ENCODE peak calls at places on chromosome 20, in seven cellular contexts. I is heart right ventricle, M is colonic mucosa, Q is neural progenitor cell, P is lower leg skin, S is epithelial cell of esophagus, E is nephron progenitor cell. O is an unnamed sample.

GRCh38 chr20:34624628-34625027 is 52.3 kb downstream of the PIGU start:
- DNase-seq in I (no peak), M (no peak), Q (peak), P (no peak), S (peak), E (no peak), O (no peak)

GRCh38 chr20:49584418-49585382 is 16.8 kb upstream of the PTGIS start:
- DNase-seq in I (no peak), M (peak), Q (no peak), P (no peak), S (no peak), E (no peak), O (no peak)

GRCh38 chr20:38685853-38686473 is 38.3 kb upstream of the SLC32A1 start:
- DNase-seq in I (peak), M (peak), Q (peak), P (peak), S (peak), E (peak), O (no peak)

GRCh38 chr20:46332373-46333135 is 24.3 kb upstream of the CDH22 start:
- DNase-seq in I (no peak), M (no peak), Q (no peak), P (no peak), S (no peak), E (no peak), O (no peak)

GRCh38 chr20:39039261-39039660 is 77.1 kb downstream of the DHX35 start:
- DNase-seq in I (no peak), M (no peak), Q (no peak), P (no peak), S (peak), E (no peak), O (no peak)

GRCh38 chr20:33234050-33234449 is 1.7 kb upstream of the BPIFA1 start:
- DNase-seq in I (no peak), M (no peak), Q (no peak), P (no peak), S (no peak), E (no peak), O (no peak)

GRCh38 chr20:48295966-48296421 is 510.7 kb upstream of the SULF2 start:
- DNase-seq in I (no peak), M (no peak), Q (peak), P (no peak), S (no peak), E (no peak), O (no peak)

GRCh38 chr20:31808481-31808880 is 10.7 kb upstream of the MYLK2 start:
- DNase-seq in I (no peak), M (no peak), Q (no peak), P (no peak), S (no peak), E (no peak), O (no peak)

GRCh38 chr20:4431446-4431845 is 290.3 kb upstream of the PRND start:
- DNase-seq in I (no peak), M (no peak), Q (no peak), P (no peak), S (no peak), E (no peak), O (no peak)

DNA sequence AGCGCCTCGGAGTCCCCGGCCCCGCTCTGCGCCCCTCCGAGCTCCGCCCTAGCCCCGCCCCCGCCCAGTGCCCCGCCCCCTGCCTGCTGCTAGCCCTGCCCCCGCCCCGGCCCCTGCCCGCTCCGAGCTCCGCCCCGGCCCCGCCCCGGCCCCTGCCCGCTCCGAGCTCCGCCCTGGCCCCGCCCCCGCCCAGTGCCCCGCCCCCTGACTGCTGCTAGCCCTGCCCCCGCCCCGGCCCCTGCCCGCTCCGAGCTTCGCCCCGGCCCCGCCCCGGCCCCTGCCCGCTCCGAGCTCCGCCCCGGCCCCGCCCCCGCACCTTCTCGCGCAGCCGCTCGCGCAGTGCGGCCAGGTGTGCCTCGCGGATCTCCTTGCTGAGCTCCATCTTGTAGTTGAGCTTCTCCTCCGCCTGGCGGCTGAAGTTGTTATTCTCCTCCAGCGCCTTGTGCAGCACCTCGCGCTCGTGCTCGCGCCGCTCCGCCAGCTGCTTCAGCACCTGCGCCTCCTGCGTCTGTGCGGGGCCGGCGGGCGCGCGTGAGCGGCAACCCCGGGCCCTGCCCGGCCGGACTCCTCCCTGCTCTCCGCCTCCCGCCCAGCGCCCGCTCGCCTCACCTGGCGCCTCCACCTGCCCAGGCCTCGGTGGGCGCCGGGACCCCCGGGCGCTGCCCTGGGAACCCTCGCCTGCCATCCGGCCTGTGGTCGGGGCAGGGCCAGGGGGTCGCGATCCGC is 11.3 kb downstream of the STMN3 start:
- DNase-seq in I (peak), M (peak), Q (peak), P (peak), S (peak), E (peak), O (peak)
- TF ChIP-seq CTCF in I (peak), M (no peak), Q (peak), P (no peak), S (peak), E (peak), O (peak)

GRCh38 chr20:595330-596308 is 14.5 kb downstream of the TCF15 start:
- DNase-seq in I (peak), M (no peak), Q (no peak), P (no peak), S (no peak), E (no peak), O (no peak)
- TF ChIP-seq CTCF in I (peak), M (no peak), Q (no peak), P (no peak), S (no peak), E (no peak), O (no peak)

GRCh38 chr20:1908191-1908590 is 13.0 kb downstream of the SIRPA start:
- DNase-seq in I (no peak), M (no peak), Q (no peak), P (no peak), S (no peak), E (no peak), O (no peak)

GRCh38 chr20:1912056-1912455 is 16.8 kb downstream of the SIRPA start:
- DNase-seq in I (peak), M (no peak), Q (no peak), P (no peak), S (peak), E (no peak), O (no peak)

GRCh38 chr20:1909097-1909496 is 13.9 kb downstream of the SIRPA start:
- DNase-seq in I (no peak), M (no peak), Q (peak), P (no peak), S (no peak), E (no peak), O (no peak)

GRCh38 chr20:1912646-1913045 is 17.4 kb downstream of the SIRPA start:
- DNase-seq in I (no peak), M (no peak), Q (no peak), P (no peak), S (peak), E (no peak), O (no peak)

GRCh38 chr20:1911536-1911935 is 16.3 kb downstream of the SIRPA start:
- DNase-seq in I (no peak), M (no peak), Q (no peak), P (no peak), S (no peak), E (no peak), O (no peak)
- TF ChIP-seq CTCF in I (no peak), M (no peak), Q (no peak), P (no peak), S (no peak), E (no peak), O (no peak)

GRCh38 chr20:58907481-58908137 is 55.1 kb downstream of the GNAS start:
- DNase-seq in I (peak), M (peak), Q (no peak), P (peak), S (peak), E (peak), O (no peak)
- TF ChIP-seq CTCF in I (no peak), M (no peak), Q (no peak), P (no peak), S (no peak), E (no peak), O (no peak)

O was measured in type B pancreatic cell.